ENCODE peak calls at places on chromosomes 2 and 18, in five cellular contexts. O is GM20000, S is hepatocyte, L is endodermal cell, T is RWPE1. G is an unnamed sample.

GRCh38 chr2:28778392-28778791 is 26.8 kb downstream of the PPP1CB start:
- DNase-seq in O (no peak), S (no peak), L (no peak), T (no peak), G (no peak)

GRCh38 chr2:64609229-64609994 is 44.3 kb downstream of the SERTAD2 start:
- DNase-seq in O (peak), S (peak), L (peak), T (no peak), G (no peak)

GRCh38 chr2:107570876-107571275 is 255.8 kb upstream of the RGPD4 start:
- DNase-seq in O (no peak), S (no peak), L (no peak), T (no peak), G (peak)

GRCh38 chr2:199108056-199108455 is 349.7 kb downstream of the SATB2 start:
- DNase-seq in O (no peak), S (no peak), L (no peak), T (no peak), G (no peak)

GRCh38 chr2:121245120-121245820 is 39.7 kb downstream of the TFCP2L1 start:
- DNase-seq in O (no peak), S (no peak), L (peak), T (no peak), G (no peak)

GRCh38 chr2:10392951-10393647 is 55.0 kb downstream of the ODC1 start:
- DNase-seq in O (no peak), S (no peak), L (peak), T (no peak), G (peak)

GRCh38 chr2:159249955-159250723 is 36.4 kb downstream of the WDSUB1 start:
- DNase-seq in O (peak), S (peak), L (no peak), T (peak), G (peak)

GRCh38 chr2:216497808-216498366 is 757 bp upstream of the RPL37A start:
- DNase-seq in O (no peak), S (no peak), L (no peak), T (no peak), G (no peak)

GRCh38 chr2:174012347-174013309 is 47.5 kb upstream of the SP3 start:
- DNase-seq in O (peak), S (peak), L (peak), T (peak), G (no peak)

GRCh38 chr2:219575566-219576504 is 3.7 kb downstream of the INHA start:
- DNase-seq in O (no peak), S (no peak), L (no peak), T (no peak), G (no peak)

GRCh38 chr2:39216495-39217191 is 27.1 kb downstream of the CDKL4 start:
- DNase-seq in O (peak), S (peak), L (no peak), T (no peak), G (no peak)

GRCh38 chr2:214987261-214987660 is 151.2 kb downstream of the ABCA12 start:
- DNase-seq in O (no peak), S (no peak), L (no peak), T (no peak), G (no peak)

GRCh38 chr2:179263460-179264237 is 983 bp downstream of the SESTD1 start:
- DNase-seq in O (peak), S (peak), L (peak), T (no peak), G (peak)

GRCh38 chr2:214895469-214895868 is 86.0 kb upstream of the BARD1 start:
- DNase-seq in O (no peak), S (no peak), L (no peak), T (no peak), G (no peak)

GRCh38 chr2:45275235-45275805 is 266.1 kb upstream of the SIX2 start:
- DNase-seq in O (no peak), S (peak), L (no peak), T (peak), G (peak)

GRCh38 chr2:149104221-149104620 is 65.7 kb downstream of the LYPD6B start:
- DNase-seq in O (no peak), S (no peak), L (no peak), T (no peak), G (no peak)

GRCh38 chr2:15899751-15900493 is 40.4 kb upstream of the MYCN start:
- DNase-seq in O (no peak), S (no peak), L (no peak), T (no peak), G (no peak)

GRCh38 chr2:168622559-168622958 is 166.5 kb downstream of the CERS6 start:
- DNase-seq in O (no peak), S (no peak), L (no peak), T (no peak), G (no peak)

DNA sequence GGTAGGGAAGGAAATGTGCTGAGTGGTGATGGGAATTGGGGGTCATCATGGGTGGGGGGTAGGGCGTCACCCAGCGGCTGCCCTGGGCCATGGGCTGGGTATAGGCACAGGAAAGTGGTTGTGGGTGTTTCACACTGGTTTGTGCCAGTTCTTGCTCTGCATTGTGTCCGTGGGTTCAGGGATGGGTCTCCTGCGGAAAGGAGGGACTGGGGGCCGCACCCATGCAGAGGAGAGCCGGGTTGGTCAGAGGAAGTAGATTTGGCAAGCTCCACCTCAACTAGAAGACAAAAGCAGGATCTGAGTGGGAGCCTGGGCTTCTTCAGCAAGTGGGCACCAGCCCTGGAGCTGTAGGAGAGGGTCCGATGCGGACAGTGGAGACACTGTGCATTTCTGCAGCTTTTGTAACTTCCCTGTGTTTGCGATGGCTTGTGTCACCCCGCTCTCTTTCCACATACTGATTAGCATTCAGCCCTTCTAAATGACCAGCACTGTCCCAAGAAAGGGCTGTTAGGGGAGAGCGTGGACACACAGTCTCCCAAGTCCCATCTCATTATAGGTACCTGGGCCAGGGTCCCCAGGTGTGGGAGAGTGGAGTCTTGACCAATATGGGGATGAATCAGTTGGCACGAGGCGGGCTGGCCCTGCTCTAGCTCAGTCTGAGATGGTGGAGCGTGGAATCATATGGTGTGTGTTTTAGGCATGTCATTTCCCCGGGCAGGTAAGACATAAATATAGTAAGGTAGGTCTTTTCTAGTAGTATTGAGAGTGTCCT is 67.2 kb downstream of the LRRFIP1 start:
- DNase-seq in O (no peak), S (no peak), L (no peak), T (no peak), G (peak)
- TF ChIP-seq CTCF in O (no peak), S (no peak), L (no peak), T (no peak), G (no peak)

GRCh38 chr2:237134321-237134720 is 48.6 kb downstream of the COPS8 start:
- DNase-seq in O (no peak), S (no peak), L (peak), T (no peak), G (no peak)

GRCh38 chr2:237130562-237131421 is 45.1 kb downstream of the COPS8 start:
- DNase-seq in O (no peak), S (no peak), L (no peak), T (no peak), G (no peak)

GRCh38 chr2:237134831-237135230 is 49.1 kb downstream of the COPS8 start:
- DNase-seq in O (no peak), S (no peak), L (no peak), T (no peak), G (no peak)

GRCh38 chr2:237131749-237132148 is 46.1 kb downstream of the COPS8 start:
- DNase-seq in O (no peak), S (no peak), L (no peak), T (no peak), G (no peak)

GRCh38 chr2:237132799-237133198 is 47.1 kb downstream of the COPS8 start:
- DNase-seq in O (peak), S (peak), L (peak), T (no peak), G (no peak)
- TF ChIP-seq CTCF in O (no peak), S (peak), L (peak), T (peak), G (peak)

DNA sequence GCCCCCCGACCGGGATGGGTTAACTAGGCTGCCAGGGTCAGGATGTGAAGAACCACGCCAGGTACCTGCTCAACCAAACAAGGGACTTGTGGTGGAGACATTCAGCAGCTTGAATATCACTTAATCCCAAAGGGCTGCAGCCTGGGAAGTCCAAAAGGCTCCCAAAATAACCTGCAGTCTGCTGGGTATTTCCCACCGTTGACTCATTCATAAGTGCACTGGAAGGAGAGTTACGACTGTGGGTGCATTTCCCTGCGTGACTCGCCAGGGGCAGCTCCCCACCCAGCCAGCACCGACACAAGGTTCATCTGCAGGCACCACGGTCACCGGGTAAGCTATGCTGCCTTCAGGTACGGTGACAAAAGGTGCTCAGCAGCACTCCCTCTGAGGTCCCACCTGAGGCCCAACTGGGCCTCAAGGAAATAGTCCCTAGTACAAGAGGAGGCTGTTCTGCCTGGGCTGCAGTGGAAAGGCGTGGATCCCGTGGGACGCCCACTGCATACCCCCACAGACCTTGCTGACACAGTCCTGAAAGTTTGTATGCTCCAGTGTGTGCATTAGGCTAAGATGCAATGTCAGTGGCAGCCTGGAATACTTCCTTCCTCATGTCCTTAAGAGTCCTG is 86.5 kb downstream of the UXS1 start:
- DNase-seq in O (peak), S (no peak), L (no peak), T (no peak), G (peak)
- TF ChIP-seq CTCF in O (peak), S (no peak), L (no peak), T (no peak), G (no peak)

GRCh38 chr18:28115149-28115550 is 61.8 kb downstream of the CDH2 start:
- DNase-seq in O (no peak), S (peak), L (peak), T (peak), G (peak)
- TF ChIP-seq CTCF in O (no peak), S (no peak), L (no peak), T (no peak), G (no peak)

GRCh38 chr2:132421198-132421780 is 4.7 kb downstream of the GPR39 start:
- DNase-seq in O (no peak), S (no peak), L (no peak), T (no peak), G (no peak)
- TF ChIP-seq CTCF in O (no peak), S (peak), L (peak), T (no peak), G (peak)

GRCh38 chr2:157901325-157901724 is 25.2 kb upstream of the ACVR1 start:
- DNase-seq in O (no peak), S (no peak), L (no peak), T (no peak), G (no peak)
- TF ChIP-seq CTCF in O (no peak), S (peak), L (peak), T (no peak), G (no peak)

GRCh38 chr2:86372641-86373502 is 35.4 kb upstream of the REEP1 start:
- DNase-seq in O (no peak), S (peak), L (peak), T (peak), G (peak)
- TF ChIP-seq CTCF in O (peak), S (peak), L (peak), T (peak), G (peak)